ENCODE peak calls at places on chromosomes 5 and 9, in five cellular contexts. S, C, O, W and X are unnamed samples.

GRCh38 chr5:109247943-109248342 is 161.8 kb downstream of the PJA2 start:
- DNase-seq in S (no peak), C (no peak), O (no peak), W (peak; percentile 53), X (no peak)

GRCh38 chr9:116157436-116158138 is 4.0 kb downstream of the PAPPA start:
- DNase-seq in S (peak; percentile 58), C (no peak), O (no peak), W (no peak), X (no peak)

GRCh38 chr5:148224131-148224742 is 14.1 kb upstream of the MARCOL start:
- DNase-seq in S (no peak), C (no peak), O (no peak), W (no peak), X (no peak)

GRCh38 chr9:112404367-112404979 is 24.6 kb downstream of the HSDL2 start:
- DNase-seq in S (no peak), C (peak; percentile 60), O (no peak), W (no peak), X (no peak)

GRCh38 chr5:111584651-111585050 is 72.3 kb upstream of the STARD4 start:
- DNase-seq in S (no peak), C (no peak), O (no peak), W (no peak), X (no peak)

GRCh38 chr9:129023036-129023907 is 4.9 kb downstream of the SH3GLB2 start:
- DNase-seq in S (peak; percentile 78), C (no peak), O (no peak), W (no peak), X (no peak)

GRCh38 chr5:138305797-138306196 is 25.8 kb downstream of the CDC25C start:
- DNase-seq in S (no peak), C (peak; percentile 24), O (no peak), W (no peak), X (no peak)

GRCh38 chr9:23438299-23438907 is 387.6 kb downstream of the ELAVL2 start:
- DNase-seq in S (no peak), C (no peak), O (no peak), W (no peak), X (no peak)

GRCh38 chr5:36646507-36647023 is 40.2 kb downstream of the SLC1A3 start:
- DNase-seq in S (no peak), C (no peak), O (no peak), W (no peak), X (no peak)

GRCh38 chr9:5510360-5510931 is at the start of gene PDCD1LG2:
- DNase-seq in S (no peak), C (no peak), O (no peak), W (peak; percentile 76), X (no peak)

GRCh38 chr5:74316064-74316586 is 324.4 kb downstream of the ENC1 start:
- DNase-seq in S (no peak), C (peak; percentile 22), O (no peak), W (peak; percentile 53), X (no peak)

DNA sequence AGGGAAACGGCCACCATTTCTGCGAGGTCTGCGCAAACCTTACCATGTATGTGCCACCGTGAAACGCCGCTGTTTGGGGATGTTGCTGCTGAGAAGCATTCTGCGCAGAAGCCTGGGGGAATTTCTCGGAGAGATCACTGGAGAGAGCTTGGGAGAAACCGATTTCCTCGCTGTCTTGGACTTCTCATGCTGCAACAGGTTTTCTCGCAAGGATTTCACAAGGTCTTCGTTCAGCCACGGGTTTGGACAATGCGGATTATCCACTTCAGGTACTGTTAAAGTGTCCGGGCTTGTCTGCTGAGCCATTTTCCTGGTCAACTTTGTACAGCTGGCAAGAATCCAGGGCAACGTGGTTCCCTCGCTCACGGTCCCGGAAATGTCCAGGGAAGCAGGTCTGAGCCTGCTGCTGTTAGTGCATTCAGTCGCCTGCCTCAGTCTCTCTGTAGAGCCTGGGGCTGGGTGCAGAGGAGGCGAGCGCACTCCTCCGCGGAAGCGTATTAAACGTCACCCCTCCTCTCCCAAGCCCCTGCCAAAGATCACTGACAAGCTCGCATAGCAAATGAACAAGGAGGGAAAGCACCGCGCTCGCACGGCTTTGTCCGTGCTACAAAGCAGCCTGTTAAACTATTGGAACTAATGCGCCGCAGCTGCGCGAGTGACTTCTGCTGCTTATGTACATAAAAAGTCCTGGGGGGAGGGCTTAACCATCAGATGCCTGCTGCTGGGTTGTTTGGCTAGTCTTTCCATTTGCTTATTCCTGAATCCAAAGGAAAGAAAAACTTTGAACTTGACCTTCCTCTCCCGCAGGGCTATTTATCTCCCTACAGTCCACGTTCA is 125.1 kb downstream of the PDE4D start:
- DNase-seq in S (peak; percentile 86), C (peak; percentile 63), O (peak; percentile 68), W (no peak), X (peak; percentile 72)
- TF ChIP-seq EP300 in S (no peak), C (no peak), O (no peak), W (no peak), X (no peak)

DNA sequence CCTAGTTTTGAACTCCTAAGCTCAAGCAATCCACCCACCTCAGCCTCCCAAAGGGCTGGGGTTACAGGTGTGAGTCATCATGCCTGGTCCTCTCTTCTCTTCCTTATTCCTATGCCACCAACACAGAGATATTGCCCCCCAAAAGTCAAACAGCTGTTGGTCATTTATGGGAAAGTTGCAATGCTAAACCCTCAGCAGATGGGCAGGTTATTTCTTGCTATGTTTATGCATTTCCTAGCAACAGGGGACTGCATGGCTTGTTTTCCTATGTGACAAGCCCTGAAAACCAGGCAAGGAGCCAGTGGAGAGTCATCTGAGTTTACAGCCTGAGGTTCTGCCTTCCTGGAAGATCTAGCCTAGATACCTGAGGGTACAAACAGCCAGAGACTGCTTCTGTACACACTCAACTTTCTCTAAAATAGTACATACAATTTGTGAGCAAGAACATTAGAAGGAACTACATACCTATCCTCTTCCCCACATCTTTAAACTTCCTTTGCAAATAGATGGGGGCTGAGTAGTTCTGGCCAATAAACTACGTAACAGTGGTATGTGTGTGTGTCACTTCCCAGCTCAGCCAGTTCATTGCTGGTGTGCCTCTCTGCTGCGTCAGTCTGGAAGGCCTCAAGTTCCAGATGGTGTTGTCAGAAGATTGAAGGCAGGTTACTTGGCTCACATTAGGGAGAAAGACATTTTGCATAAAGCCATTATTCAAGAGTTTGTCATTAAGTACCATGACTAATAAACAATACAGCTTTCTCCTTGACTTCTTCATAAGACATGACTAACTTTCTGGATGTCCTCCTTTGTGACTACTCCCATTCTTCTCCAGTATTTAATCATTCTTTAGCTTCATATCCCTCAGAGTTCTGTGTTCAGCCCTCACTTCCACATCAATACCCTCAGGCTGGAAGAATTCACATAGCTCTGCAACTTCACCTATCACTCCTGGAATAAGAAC is 65.3 kb downstream of the CSNK1A1 start:
- DNase-seq in S (peak; percentile 96), C (peak; percentile 78), O (peak; percentile 90), W (no peak), X (peak; percentile 90)
- TF ChIP-seq CTCF in S (no peak), C (no peak), O (no peak), W (no peak), X (no peak)

DNA sequence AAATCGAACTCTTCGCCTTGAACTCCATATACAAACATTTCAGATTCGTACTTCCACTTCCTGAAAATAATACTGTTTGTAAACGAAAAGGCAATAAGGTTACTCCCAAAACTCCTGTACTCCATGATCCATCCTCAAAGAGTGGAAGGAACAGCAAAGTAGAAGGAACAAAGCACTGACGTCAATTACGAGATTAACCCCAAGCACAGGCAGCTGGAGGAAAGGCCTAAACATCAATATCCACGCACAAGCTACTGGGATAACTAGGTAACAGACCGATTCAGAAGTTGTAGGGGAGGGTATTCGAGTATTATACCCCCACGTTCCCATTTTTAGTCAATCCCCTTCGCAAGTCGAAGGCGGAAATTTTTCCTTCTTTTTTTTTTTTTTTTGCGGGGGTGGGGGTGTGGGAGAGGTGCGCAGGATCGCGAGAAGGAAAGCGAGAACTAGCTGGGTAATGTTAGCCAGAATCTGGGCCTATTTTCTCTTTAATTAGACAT is 955 bp downstream of the AFF4 start:
- DNase-seq in S (no peak), C (no peak), O (no peak), W (no peak), X (peak; percentile 32)
- TF ChIP-seq POLR2AphosphoS5 in S (peak; percentile 27), C (no peak), O (no peak), W (no peak), X (peak; percentile 64)

GRCh38 chr5:99005506-99005905 is 76.7 kb upstream of the CHD1 start:
- DNase-seq in S (no peak), C (no peak), O (no peak), W (no peak), X (no peak)
- TF ChIP-seq EP300 in S (no peak), C (no peak), O (no peak), W (no peak), X (no peak)

GRCh38 chr9:77651203-77651602 is 3.1 kb upstream of the GNA14 start:
- DNase-seq in S (no peak), C (no peak), O (no peak), W (no peak), X (no peak)

GRCh38 chr9:77647267-77647658 is 859 bp downstream of the GNA14 start:
- DNase-seq in S (no peak), C (no peak), O (no peak), W (no peak), X (no peak)

GRCh38 chr9:77648458-77649108 is 461 bp upstream of the GNA14 start:
- DNase-seq in S (peak; percentile 82), C (peak; percentile 56), O (peak; percentile 72), W (no peak), X (peak; percentile 71)

GRCh38 chr9:77647659-77648457 is at the start of gene GNA14:
- DNase-seq in S (peak; percentile 71), C (peak; percentile 52), O (no peak), W (no peak), X (peak; percentile 24)

DNA sequence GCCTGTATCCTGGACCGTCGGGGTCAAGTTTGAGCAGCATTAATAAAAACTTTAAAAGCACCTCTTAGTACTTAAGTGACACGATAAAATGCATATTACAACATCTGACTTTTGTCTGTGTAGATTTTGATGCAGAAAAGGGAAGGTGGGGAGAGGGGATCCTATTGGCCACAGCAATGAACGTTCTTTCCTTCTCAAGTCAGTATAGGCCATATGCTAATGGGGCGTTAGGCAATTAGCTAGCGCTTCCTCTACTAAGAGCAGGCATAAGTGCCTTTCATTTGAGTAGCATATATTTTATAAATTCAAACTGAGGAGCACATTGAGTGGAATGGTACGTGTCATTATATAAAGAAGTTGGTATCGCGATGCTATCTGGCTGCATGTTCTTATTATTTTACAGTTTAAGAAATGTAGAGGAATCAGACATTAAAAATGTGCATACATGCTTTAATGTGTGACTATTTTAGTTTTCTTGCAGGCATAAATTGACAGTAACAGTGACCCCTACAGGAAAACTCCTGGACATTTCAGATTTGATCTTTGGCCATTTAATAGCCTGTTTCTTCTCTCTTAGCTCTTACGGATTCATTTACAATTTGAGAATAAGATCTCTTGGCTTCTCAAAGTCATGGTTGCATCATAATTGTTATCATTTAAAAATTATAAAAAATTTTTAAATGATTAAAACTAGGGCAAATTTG is 1.1 kb upstream of the GNA14 start:
- DNase-seq in S (no peak), C (peak; percentile 26), O (no peak), W (no peak), X (no peak)
- TF ChIP-seq CTCF in S (peak; percentile 15), C (no peak), O (no peak), W (no peak), X (no peak)